ENCODE peak calls at places on chromosome 10, in nine cellular contexts. W is A549; Q is tibial artery; Z is esophagus squamous epithelium; G is bronchial epithelial cell; B is fibroblast of the aortic adventitia; X is lung; T is CD8-positive, alpha-beta T cell; P is neural progenitor cell. Y is an unnamed sample.

GRCh38 chr10:27621441-27621840 is 117.3 kb downstream of the RAB18 start:
- DNase-seq in W (no peak), Q (no peak), Z (no peak), G (no peak), B (no peak), X (no peak), T (no peak), P (no peak), Y (peak)

GRCh38 chr10:24292304-24293291 is 83.7 kb downstream of the KIAA1217 start:
- DNase-seq in W (no peak), Q (no peak), Z (no peak), G (no peak), B (no peak), X (no peak), T (no peak), P (no peak), Y (no peak)

GRCh38 chr10:131617113-131617877 is 283.5 kb upstream of the PPP2R2D start:
- DNase-seq in W (no peak), Q (no peak), Z (no peak), G (no peak), B (no peak), X (no peak), T (no peak), P (peak), Y (no peak)

GRCh38 chr10:110493832-110494426 is 3.8 kb upstream of the DUSP5 start:
- DNase-seq in W (no peak), Q (no peak), Z (no peak), G (peak), B (no peak), X (no peak), T (no peak), P (no peak), Y (peak)

GRCh38 chr10:89550509-89550908 is 15.1 kb upstream of the SLC16A12 start:
- DNase-seq in W (no peak), Q (no peak), Z (no peak), G (no peak), B (peak), X (no peak), T (no peak), P (no peak), Y (no peak)

GRCh38 chr10:16798571-16798970 is 18.7 kb downstream of the RSU1 start:
- DNase-seq in W (no peak), Q (no peak), Z (no peak), G (no peak), B (no peak), X (no peak), T (no peak), P (no peak), Y (no peak)

GRCh38 chr10:80202934-80203834 is 2.2 kb downstream of the ANXA11 start:
- DNase-seq in W (no peak), Q (peak), Z (no peak), G (peak), B (peak), X (peak), T (peak), P (peak), Y (peak)

GRCh38 chr10:16828731-16829175 is 11.5 kb upstream of the RSU1 start:
- DNase-seq in W (no peak), Q (peak), Z (no peak), G (peak), B (peak), X (no peak), T (no peak), P (no peak), Y (peak)

GRCh38 chr10:1632596-1632995 is 104.7 kb downstream of the ADARB2 start:
- DNase-seq in W (no peak), Q (no peak), Z (no peak), G (no peak), B (no peak), X (no peak), T (no peak), P (no peak), Y (no peak)

GRCh38 chr10:28684986-28685580 is 7.8 kb downstream of the BAMBI start:
- DNase-seq in W (no peak), Q (no peak), Z (no peak), G (no peak), B (no peak), X (no peak), T (no peak), P (no peak), Y (no peak)

GRCh38 chr10:110619514-110619913 is 24.6 kb upstream of the RBM20 start:
- DNase-seq in W (no peak), Q (no peak), Z (no peak), G (no peak), B (no peak), X (no peak), T (no peak), P (no peak), Y (no peak)

GRCh38 chr10:116536810-116537209 is 8.9 kb upstream of the PNLIP start:
- DNase-seq in W (no peak), Q (no peak), Z (no peak), G (peak), B (no peak), X (no peak), T (no peak), P (no peak), Y (no peak)

GRCh38 chr10:27719052-27719451 is 26.6 kb downstream of the MKX start:
- DNase-seq in W (no peak), Q (no peak), Z (no peak), G (no peak), B (no peak), X (no peak), T (no peak), P (no peak), Y (no peak)

GRCh38 chr10:90289037-90289436 is 568.8 kb downstream of the HTR7 start:
- DNase-seq in W (no peak), Q (no peak), Z (no peak), G (peak), B (peak), X (no peak), T (no peak), P (no peak), Y (peak)

GRCh38 chr10:680745-681144 is 8.7 kb downstream of the DIP2C start:
- DNase-seq in W (no peak), Q (no peak), Z (no peak), G (no peak), B (no peak), X (no peak), T (no peak), P (no peak), Y (no peak)

GRCh38 chr10:8438603-8439002 is 384.1 kb downstream of the GATA3 start:
- DNase-seq in W (no peak), Q (no peak), Z (no peak), G (no peak), B (no peak), X (no peak), T (no peak), P (no peak), Y (no peak)

GRCh38 chr10:33228426-33228825 is 106.0 kb downstream of the NRP1 start:
- DNase-seq in W (no peak), Q (no peak), Z (no peak), G (no peak), B (peak), X (no peak), T (no peak), P (no peak), Y (no peak)

GRCh38 chr10:75038335-75038734 is 73.1 kb upstream of the SAMD8 start:
- DNase-seq in W (no peak), Q (no peak), Z (no peak), G (no peak), B (peak), X (no peak), T (no peak), P (no peak), Y (peak)

GRCh38 chr10:22693371-22693784 is 21.0 kb downstream of the PIP4K2A start:
- DNase-seq in W (no peak), Q (no peak), Z (no peak), G (peak), B (peak), X (no peak), T (no peak), P (no peak), Y (peak)

GRCh38 chr10:52779541-52780390 is 7.2 kb upstream of the MBL2 start:
- DNase-seq in W (peak), Q (peak), Z (no peak), G (peak), B (peak), X (peak), T (no peak), P (peak), Y (peak)

GRCh38 chr10:47063858-47064257 is 152.6 kb downstream of the PTPN20 start:
- DNase-seq in W (no peak), Q (no peak), Z (no peak), G (no peak), B (no peak), X (no peak), T (no peak), P (no peak), Y (no peak)

DNA sequence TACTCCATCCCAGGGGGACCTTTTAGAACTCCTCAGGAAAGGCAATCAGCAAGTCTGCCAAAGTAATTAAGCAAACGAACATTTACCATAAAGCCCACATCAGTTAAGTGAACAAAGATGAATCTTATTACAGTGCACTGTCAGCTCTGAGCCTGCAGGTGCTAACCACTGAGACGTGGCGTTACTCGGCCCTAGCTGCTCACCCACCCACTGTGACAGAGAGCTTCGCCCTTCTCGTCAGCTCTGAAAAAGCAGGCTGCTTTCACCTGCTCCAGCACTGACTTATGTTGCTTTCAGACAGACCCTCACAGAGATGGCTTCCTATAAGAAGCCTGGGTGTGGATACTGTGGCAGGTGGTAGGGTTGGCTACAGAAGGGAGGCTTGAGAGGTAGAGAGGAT is 57.7 kb upstream of the KCNIP2 start:
- DNase-seq in W (no peak), Q (no peak), Z (no peak), G (no peak), B (no peak), X (no peak), T (no peak), P (peak), Y (no peak)
- TF ChIP-seq CTCF in W (no peak), Q (no peak), Z (no peak), G (no peak), B (no peak), X (no peak), T (no peak), P (peak), Y (no peak)

GRCh38 chr10:4343798-4344370 is 482.1 kb upstream of the AKR1E2 start:
- DNase-seq in W (no peak), Q (no peak), Z (no peak), G (no peak), B (no peak), X (no peak), T (no peak), P (no peak), Y (peak)

GRCh38 chr10:4344544-4344994 is 481.4 kb upstream of the AKR1E2 start:
- DNase-seq in W (peak), Q (peak), Z (no peak), G (peak), B (peak), X (peak), T (no peak), P (no peak), Y (peak)

GRCh38 chr10:4346257-4346656 is 479.8 kb upstream of the AKR1E2 start:
- DNase-seq in W (no peak), Q (no peak), Z (no peak), G (no peak), B (peak), X (no peak), T (no peak), P (no peak), Y (no peak)

GRCh38 chr10:4347397-4347796 is 478.6 kb upstream of the AKR1E2 start:
- DNase-seq in W (no peak), Q (no peak), Z (no peak), G (no peak), B (no peak), X (no peak), T (no peak), P (no peak), Y (no peak)

GRCh38 chr10:4345842-4346241 is 480.2 kb upstream of the AKR1E2 start:
- DNase-seq in W (no peak), Q (no peak), Z (no peak), G (no peak), B (peak), X (no peak), T (no peak), P (no peak), Y (peak)
- H3K4me3 ChIP-seq in W (no peak), Q (no peak), Z (no peak), G (no peak), B (no peak), X (no peak), T (no peak), P (no peak), Y (no peak)

GRCh38 chr10:55629792-55630490 is 731.1 kb downstream of the ZWINT start:
- DNase-seq in W (peak), Q (no peak), Z (no peak), G (peak), B (no peak), X (no peak), T (no peak), P (peak), Y (peak)
- TF ChIP-seq CTCF in W (peak), Q (no peak), Z (no peak), G (peak), B (peak), X (no peak), T (no peak), P (peak), Y (peak)

GRCh38 chr10:104330168-104331117 is 7.8 kb downstream of the ITPRIP start:
- DNase-seq in W (no peak), Q (peak), Z (no peak), G (peak), B (peak), X (no peak), T (no peak), P (no peak), Y (peak)
- H3K4me3 ChIP-seq in W (peak), Q (no peak), Z (peak), G (no peak), B (no peak), X (no peak), T (no peak), P (no peak), Y (no peak)

GRCh38 chr10:59870152-59870551 is 36.2 kb downstream of the CCDC6 start:
- DNase-seq in W (no peak), Q (no peak), Z (no peak), G (no peak), B (no peak), X (no peak), T (no peak), P (no peak), Y (no peak)

GRCh38 chr10:59868974-59869940 is 37.1 kb downstream of the CCDC6 start:
- DNase-seq in W (no peak), Q (no peak), Z (no peak), G (no peak), B (no peak), X (no peak), T (no peak), P (no peak), Y (no peak)

GRCh38 chr10:59864141-59864962 is 42.0 kb downstream of the CCDC6 start:
- DNase-seq in W (no peak), Q (no peak), Z (no peak), G (no peak), B (no peak), X (no peak), T (no peak), P (no peak), Y (no peak)

GRCh38 chr10:59867590-59867989 is 38.8 kb downstream of the CCDC6 start:
- DNase-seq in W (no peak), Q (no peak), Z (no peak), G (no peak), B (no peak), X (no peak), T (no peak), P (no peak), Y (no peak)

DNA sequence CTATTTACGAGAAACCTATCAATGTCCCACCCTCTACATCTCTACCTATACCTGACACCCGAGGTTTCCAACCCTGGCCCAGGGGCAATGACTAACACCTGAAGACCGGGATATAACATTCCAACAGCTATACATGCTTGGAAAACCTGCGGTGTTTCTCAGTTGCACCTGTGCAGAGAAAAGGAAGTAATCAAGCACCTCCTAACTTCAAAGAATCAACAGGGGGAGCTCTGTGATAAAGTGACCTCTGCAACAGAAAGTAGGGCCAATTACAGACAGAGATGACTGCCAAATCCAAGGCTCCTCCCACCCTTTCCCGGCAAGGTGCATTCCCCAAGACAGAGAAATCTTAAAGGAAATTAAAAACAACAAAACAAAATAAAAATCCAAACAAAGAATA is 41.3 kb downstream of the CCDC6 start:
- DNase-seq in W (peak), Q (no peak), Z (no peak), G (peak), B (peak), X (peak), T (no peak), P (peak), Y (peak)
- TF ChIP-seq CTCF in W (peak), Q (peak), Z (peak), G (peak), B (peak), X (peak), T (peak), P (peak), Y (peak)

DNA sequence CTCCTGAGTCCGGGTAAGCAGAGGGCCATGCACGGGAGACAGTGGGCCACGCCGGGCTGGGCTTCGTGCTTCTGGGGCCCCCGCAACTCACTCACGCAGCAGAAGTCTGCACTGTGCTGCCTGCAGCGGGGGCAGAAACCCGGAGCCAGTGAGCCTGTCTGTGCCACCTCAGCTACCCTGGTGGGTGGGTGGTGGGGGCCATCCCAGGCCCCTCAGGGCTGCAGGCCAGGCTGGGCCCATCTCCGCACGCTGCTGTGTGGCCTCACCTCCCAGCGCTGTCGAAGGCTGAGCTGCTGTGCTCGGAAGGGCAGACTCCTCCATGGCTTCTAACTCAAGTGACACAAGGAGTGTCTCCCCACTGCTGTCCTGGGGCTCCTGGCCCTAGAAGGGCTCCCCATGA is 125.5 kb downstream of the FAM53B start:
- DNase-seq in W (no peak), Q (no peak), Z (no peak), G (no peak), B (no peak), X (no peak), T (no peak), P (no peak), Y (no peak)
- H3K4me3 ChIP-seq in W (no peak), Q (no peak), Z (no peak), G (no peak), B (no peak), X (no peak), T (no peak), P (no peak), Y (no peak)

GRCh38 chr10:85548038-85548437 is 818.6 kb downstream of the GRID1 start:
- DNase-seq in W (peak), Q (no peak), Z (no peak), G (peak), B (peak), X (no peak), T (no peak), P (peak), Y (peak)
- TF ChIP-seq CTCF in W (peak), Q (peak), Z (peak), G (peak), B (no peak), X (no peak), T (no peak), P (peak), Y (peak)

GRCh38 chr10:95416973-95417372 is 126.2 kb upstream of the PDLIM1 start:
- DNase-seq in W (no peak), Q (peak), Z (no peak), G (no peak), B (no peak), X (no peak), T (no peak), P (no peak), Y (no peak)

GRCh38 chr10:95414844-95415545 is 124.2 kb upstream of the PDLIM1 start:
- DNase-seq in W (no peak), Q (peak), Z (no peak), G (no peak), B (no peak), X (no peak), T (no peak), P (no peak), Y (no peak)

GRCh38 chr10:95416270-95416669 is 125.5 kb upstream of the PDLIM1 start:
- DNase-seq in W (no peak), Q (peak), Z (no peak), G (no peak), B (no peak), X (no peak), T (no peak), P (no peak), Y (no peak)

GRCh38 chr10:95414016-95414830 is 123.4 kb upstream of the PDLIM1 start:
- DNase-seq in W (no peak), Q (peak), Z (no peak), G (no peak), B (no peak), X (no peak), T (no peak), P (no peak), Y (no peak)

DNA sequence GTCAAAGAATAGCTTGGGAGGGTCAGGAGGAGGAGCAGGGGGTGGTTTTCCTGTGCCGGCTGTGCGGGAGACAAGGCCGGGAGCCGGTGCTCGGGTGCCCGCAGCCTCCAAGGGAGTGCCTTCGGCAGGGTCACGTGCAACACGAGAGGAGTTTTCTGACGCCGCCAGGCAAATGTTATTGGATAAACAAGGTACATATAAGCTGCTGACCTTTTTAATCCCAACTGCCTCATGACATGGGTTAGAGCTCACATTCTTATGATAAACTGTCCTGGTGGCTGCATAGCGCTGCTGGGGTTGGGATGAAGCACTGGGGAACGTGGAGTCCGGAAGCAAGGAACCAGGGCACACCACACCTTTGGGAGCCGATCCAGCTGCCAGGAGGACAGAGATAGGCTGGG is 124.8 kb upstream of the PDLIM1 start:
- DNase-seq in W (no peak), Q (peak), Z (no peak), G (no peak), B (no peak), X (no peak), T (no peak), P (peak), Y (no peak)
- H3K4me3 ChIP-seq in W (no peak), Q (no peak), Z (peak), G (no peak), B (no peak), X (no peak), T (no peak), P (no peak), Y (no peak)

GRCh38 chr10:127196227-127196954 is at the start of gene INSYN2A:
- DNase-seq in W (peak), Q (no peak), Z (no peak), G (peak), B (peak), X (no peak), T (no peak), P (peak), Y (peak)
- TF ChIP-seq CTCF in W (peak), Q (no peak), Z (no peak), G (peak), B (peak), X (no peak), T (no peak), P (peak), Y (no peak)

GRCh38 chr10:43403911-43404674 is 4.9 kb downstream of the HNRNPF start:
- DNase-seq in W (no peak), Q (no peak), Z (no peak), G (no peak), B (no peak), X (no peak), T (no peak), P (no peak), Y (no peak)
- H3K4me3 ChIP-seq in W (peak), Q (no peak), Z (peak), G (no peak), B (no peak), X (no peak), T (peak), P (no peak), Y (no peak)

Y was measured in fibroblast of mammary gland.